ENCODE peak calls at places on chromosome 3, in ten cellular contexts. J, O, W, U, X, D, M, S, K and H are unnamed samples.
A peak's percentile ranks its signal among the peaks of the same experiment; 100 is the strongest.

GRCh38 chr3:71002298-71002697 is 581.2 kb downstream of the FOXP1 start:
- DNase-seq in J (no peak), O (no peak), W (no peak), U (no peak), X (no peak), D (no peak), M (no peak), S (no peak), K (no peak), H (no peak)

GRCh38 chr3:194686414-194686815 is 732 bp downstream of the FAM43A start:
- DNase-seq in J (no peak), O (no peak), W (no peak), U (no peak), X (no peak), D (no peak), M (no peak), S (no peak), K (no peak), H (no peak)

GRCh38 chr3:134231131-134231530 is 19.5 kb downstream of the RYK start:
- DNase-seq in J (no peak), O (no peak), W (no peak), U (no peak), X (no peak), D (no peak), M (no peak), S (no peak), K (no peak), H (no peak)

GRCh38 chr3:149536429-149536828 is 61.9 kb downstream of the TM4SF4 start:
- DNase-seq in J (no peak), O (no peak), W (no peak), U (no peak), X (no peak), D (no peak), M (peak; percentile 83), S (peak; percentile 87), K (no peak), H (no peak)

GRCh38 chr3:185403002-185403401 is 40.1 kb downstream of the MAP3K13 start:
- DNase-seq in J (no peak), O (no peak), W (no peak), U (no peak), X (no peak), D (no peak), M (no peak), S (no peak), K (no peak), H (no peak)

GRCh38 chr3:24505678-24506560 is 11.3 kb upstream of the THRB start:
- DNase-seq in J (no peak), O (no peak), W (no peak), U (no peak), X (no peak), D (no peak), M (no peak), S (no peak), K (no peak), H (no peak)

GRCh38 chr3:179404307-179404706 is 47.0 kb downstream of the GNB4 start:
- DNase-seq in J (no peak), O (no peak), W (no peak), U (no peak), X (no peak), D (no peak), M (no peak), S (no peak), K (no peak), H (no peak)

GRCh38 chr3:107689355-107689754 is 166.6 kb downstream of the BBX start:
- DNase-seq in J (no peak), O (no peak), W (no peak), U (no peak), X (no peak), D (no peak), M (no peak), S (no peak), K (no peak), H (no peak)

GRCh38 chr3:55893045-55893664 is 406.0 kb upstream of the WNT5A start:
- DNase-seq in J (no peak), O (peak; percentile 23), W (no peak), U (no peak), X (no peak), D (no peak), M (no peak), S (no peak), K (no peak), H (no peak)